ENCODE peak calls at places on chromosomes 3 and 15, in seven cellular contexts. D, M, O, C, H, P and V are unnamed samples.
A peak's percentile ranks its signal among the peaks of the same experiment; 100 is the strongest.

GRCh38 chr15:58771621-58772235 is 626 bp downstream of the MINDY2 start:
- DNase-seq in H (no peak), D (peak; percentile 36), P (peak; percentile 54), M (peak; percentile 65), O (peak; percentile 29), C (peak; percentile 35), V (peak; percentile 30)

GRCh38 chr15:72116680-72117447 is 1.1 kb downstream of the MYO9A start:
- DNase-seq in H (peak; percentile 16), P (peak; percentile 33), D (peak; percentile 19), C (peak; percentile 19), M (peak; percentile 53), O (no peak), V (no peak)

GRCh38 chr3:39473452-39474125 is 6.1 kb downstream of the MOBP start:
- DNase-seq in P (no peak), D (no peak), M (peak; percentile 13), H (no peak), O (no peak), C (no peak), V (peak; percentile 1)

GRCh38 chr3:63500196-63500595 is 152.3 kb upstream of the SNTN start:
- DNase-seq in D (no peak), P (peak; percentile 39), O (no peak), M (peak; percentile 56), H (no peak), C (no peak), V (no peak)

GRCh38 chr15:52728899-52729298 is 49.7 kb upstream of the ATOSA start:
- DNase-seq in D (peak; percentile 77), C (peak; percentile 67), M (no peak), O (no peak), H (no peak), P (no peak), V (peak; percentile 24)

GRCh38 chr3:181847276-181847675 is 135.6 kb downstream of the SOX2 start:
- DNase-seq in P (no peak), H (no peak), C (peak; percentile 35), D (peak; percentile 4), M (no peak), O (no peak), V (no peak)

GRCh38 chr3:58092516-58092915 is 84.3 kb downstream of the FLNB start:
- DNase-seq in C (no peak), P (no peak), H (no peak), D (no peak), O (no peak), M (no peak), V (no peak)

GRCh38 chr3:177905895-177906511 is 630.2 kb upstream of the KCNMB2 start:
- DNase-seq in M (no peak), H (no peak), C (peak; percentile 45), P (no peak), D (peak; percentile 65), O (no peak), V (no peak)

GRCh38 chr3:118842147-118842863 is 192.3 kb downstream of the IGSF11 start:
- DNase-seq in M (no peak), H (peak; percentile 10), D (no peak), P (no peak), O (no peak), C (peak; percentile 55), V (peak; percentile 15)

GRCh38 chr3:114299421-114299820 is 5.6 kb downstream of the TIGIT start:
- DNase-seq in H (peak; percentile 6), P (no peak), O (peak; percentile 30), C (peak; percentile 42), D (no peak), M (peak; percentile 11), V (no peak)
- TF ChIP-seq CTCF in H (peak; percentile 40), P (no peak), O (peak; percentile 38), C (peak; percentile 63), D (peak; percentile 30), M (no peak), V (peak; percentile 39)

GRCh38 chr3:37155782-37156181 is 18.6 kb downstream of the LRRFIP2 start:
- DNase-seq in H (no peak), D (no peak), P (no peak), M (no peak), O (no peak), C (no peak), V (no peak)

GRCh38 chr3:37163262-37164020 is 10.9 kb downstream of the LRRFIP2 start:
- DNase-seq in H (no peak), M (no peak), O (no peak), C (no peak), D (peak; percentile 39), P (no peak), V (peak; percentile 63)

GRCh38 chr3:37162501-37163245 is 11.7 kb downstream of the LRRFIP2 start:
- DNase-seq in M (no peak), C (no peak), O (no peak), H (no peak), D (no peak), P (no peak), V (no peak)

GRCh38 chr3:37161351-37161750 is 13.0 kb downstream of the LRRFIP2 start:
- DNase-seq in C (no peak), H (no peak), P (no peak), M (no peak), D (no peak), O (no peak), V (no peak)
- H3K4me1 ChIP-seq in C (no peaks in the 10 kb centered on the region), H (no peaks in the 10 kb centered on the region), P (peaks cover 20% of the 10 kb centered on the region), M (no peaks in the 10 kb centered on the region), D (peaks cover 17% of the 10 kb centered on the region), O (peaks cover 10% of the 10 kb centered on the region), V (peaks cover 24% of the 10 kb centered on the region)

GRCh38 chr3:179414804-179415203 is 36.5 kb downstream of the GNB4 start:
- DNase-seq in H (no peak), C (no peak), D (no peak), O (no peak), P (no peak), M (no peak), V (no peak)

GRCh38 chr3:179415377-179415776 is 35.9 kb downstream of the GNB4 start:
- DNase-seq in H (no peak), P (no peak), C (no peak), O (no peak), D (no peak), M (no peak), V (no peak)

GRCh38 chr3:179410999-179411398 is 40.3 kb downstream of the GNB4 start:
- DNase-seq in C (no peak), H (no peak), D (no peak), M (no peak), P (no peak), O (no peak), V (no peak)

DNA sequence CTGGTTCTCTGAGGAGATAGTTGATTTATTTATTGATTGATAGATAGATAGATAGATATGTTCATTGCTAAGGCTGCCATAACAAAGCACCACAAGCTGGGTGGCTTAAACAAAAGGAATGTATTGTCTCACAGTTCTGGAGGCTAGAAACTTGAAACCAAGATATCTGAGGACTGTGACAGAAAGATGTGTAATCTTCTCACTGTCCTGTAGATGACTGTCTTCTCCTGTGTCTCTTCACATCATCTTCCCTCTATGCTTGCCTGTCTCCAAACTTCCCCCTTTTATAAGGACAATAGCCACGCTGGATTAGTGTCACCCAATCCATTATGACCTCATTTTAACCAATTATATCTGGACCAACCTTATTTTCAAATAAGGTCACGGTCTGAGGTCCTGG is 41.0 kb downstream of the GNB4 start:
- DNase-seq in M (no peak), P (no peak), D (no peak), O (no peak), H (no peak), C (peak; percentile 6), V (peak; percentile 4)
- TF ChIP-seq CTCF in M (no peak), P (no peak), D (peak; percentile 4), O (no peak), H (no peak), C (no peak), V (peak; percentile 41)

GRCh38 chr3:59992578-59992977 is 942.8 kb upstream of the CFAP20DC start:
- DNase-seq in D (no peak), M (no peak), P (no peak), C (no peak), O (no peak), H (no peak), V (no peak)
- H3K4me1 ChIP-seq in D (no peaks in the 10 kb centered on the region), M (no peaks in the 10 kb centered on the region), P (no peaks in the 10 kb centered on the region), C (no peaks in the 10 kb centered on the region), O (peaks cover 54% of the 10 kb centered on the region), H (no peaks in the 10 kb centered on the region), V (no peaks in the 10 kb centered on the region)